ENCODE peak calls at places on chromosomes 12 and 14, in four cellular contexts. O, Q, B and V are unnamed samples.

GRCh38 chr12:57803317-57803893 is 15.1 kb downstream of the AVIL start:
- DNase-seq in O (peak), Q (peak), B (no peak), V (peak)

GRCh38 chr12:75985566-75985965 is 46.0 kb downstream of the PHLDA1 start:
- DNase-seq in O (no peak), Q (no peak), B (no peak), V (no peak)

GRCh38 chr12:110170535-110171185 is 46.5 kb downstream of the IFT81 start:
- DNase-seq in O (no peak), Q (no peak), B (no peak), V (no peak)

GRCh38 chr12:131137836-131138637 is 184.3 kb downstream of the ADGRD1 start:
- DNase-seq in O (peak), Q (peak), B (no peak), V (no peak)

GRCh38 chr12:210277-211141 is 3.4 kb downstream of the SLC6A12 start:
- DNase-seq in O (no peak), Q (no peak), B (no peak), V (peak)

GRCh38 chr12:76688001-76688400 is 75.9 kb upstream of the ZDHHC17 start:
- DNase-seq in O (no peak), Q (no peak), B (no peak), V (no peak)

GRCh38 chr12:100826323-100826722 is 31.7 kb downstream of the ANO4 start:
- DNase-seq in O (peak), Q (peak), B (no peak), V (peak)

GRCh38 chr14:105201928-105202513 is 20.9 kb upstream of the NUDT14 start:
- DNase-seq in O (no peak), Q (no peak), B (peak), V (no peak)

GRCh38 chr12:11171953-11172675 is 1.1 kb downstream of the SMIM10L1 start:
- DNase-seq in O (peak), Q (peak), B (no peak), V (peak)

GRCh38 chr12:5905757-5906156 is 39.3 kb downstream of the ANO2 start:
- DNase-seq in O (no peak), Q (no peak), B (no peak), V (no peak)

GRCh38 chr12:79206871-79207270 is 342.3 kb downstream of the SYT1 start:
- DNase-seq in O (no peak), Q (peak), B (no peak), V (no peak)

GRCh38 chr12:12899530-12900380 is 8.4 kb downstream of the GPRC5A start:
- DNase-seq in O (no peak), Q (peak), B (no peak), V (no peak)

GRCh38 chr12:122051231-122051876 is 27.2 kb upstream of the MLXIP start:
- DNase-seq in O (no peak), Q (no peak), B (no peak), V (peak)

GRCh38 chr12:91422107-91422506 is 239.5 kb upstream of the DCN start:
- DNase-seq in O (no peak), Q (no peak), B (no peak), V (no peak)

GRCh38 chr14:69501362-69501964 is 16.9 kb downstream of the PLEKHD1 start:
- DNase-seq in O (no peak), Q (no peak), B (no peak), V (no peak)

GRCh38 chr14:86574026-86574777 is 1044.3 kb downstream of the FLRT2 start:
- DNase-seq in O (no peak), Q (no peak), B (no peak), V (peak)

GRCh38 chr14:64800000-64800399 is 79.7 kb downstream of the SPTB start:
- DNase-seq in O (no peak), Q (peak), B (no peak), V (peak)

GRCh38 chr12:115227137-115227615 is 543.2 kb upstream of the TBX3 start:
- DNase-seq in O (no peak), Q (peak), B (no peak), V (peak)

GRCh38 chr12:92971869-92972524 is 42.9 kb upstream of the EEA1 start:
- DNase-seq in O (no peak), Q (no peak), B (no peak), V (no peak)
- TF ChIP-seq CHD4 in O (no peak), Q (no peak), B (no peak), V (no peak)

GRCh38 chr14:24430143-24430681 is 458 bp downstream of the KHNYN start:
- DNase-seq in O (peak), Q (peak), B (no peak), V (peak)

GRCh38 chr14:24432259-24433131 is 2.7 kb downstream of the KHNYN start:
- DNase-seq in O (no peak), Q (no peak), B (no peak), V (no peak)

GRCh38 chr14:24429395-24430142 is at the start of the genes CBLN3 and KHNYN:
- DNase-seq in O (peak), Q (peak), B (no peak), V (peak)

GRCh38 chr14:24430682-24431568 is 1.2 kb downstream of the KHNYN start:
- DNase-seq in O (peak), Q (no peak), B (no peak), V (no peak)

GRCh38 chr14:24431569-24432258 is 2.0 kb downstream of the KHNYN start:
- DNase-seq in O (peak), Q (peak), B (peak), V (peak)
- H3K4me3 ChIP-seq in O (no peak), Q (peak), B (peak), V (no peak)

DNA sequence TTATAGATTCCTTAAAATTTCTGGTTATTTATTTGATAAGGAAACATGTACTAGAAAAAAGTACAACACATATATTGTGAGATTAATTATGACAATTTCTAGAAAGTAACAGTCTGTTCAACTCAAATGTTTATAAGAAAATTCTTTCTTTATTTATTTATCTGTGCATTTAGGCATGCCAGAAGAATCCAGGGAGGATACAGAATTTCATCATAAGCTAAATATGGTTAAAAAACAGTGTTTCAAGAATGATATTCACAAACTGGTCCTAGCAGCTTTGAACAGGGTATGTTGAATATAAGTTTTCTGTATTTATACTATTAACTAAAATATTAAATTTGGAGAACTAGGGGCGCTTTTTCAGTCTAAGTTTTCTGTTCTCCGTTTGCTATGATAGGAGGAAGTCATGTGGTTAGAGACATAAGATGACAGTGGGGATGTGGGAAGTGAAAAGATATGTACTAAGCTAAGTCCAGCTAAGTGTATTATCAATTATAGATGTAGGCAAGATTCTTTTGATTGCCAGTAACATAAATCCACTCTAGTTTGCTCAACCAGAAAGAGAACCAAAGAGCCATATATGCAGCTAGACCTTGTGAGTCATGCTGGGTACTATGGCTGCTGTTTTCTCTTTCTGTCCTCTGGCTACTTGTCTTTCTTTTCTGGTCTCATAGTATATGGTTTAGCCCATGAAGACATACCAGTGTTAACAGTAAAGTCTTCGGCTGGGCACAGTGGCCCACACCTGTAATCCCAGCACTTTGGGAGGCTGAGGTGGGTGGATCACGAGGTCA is 39.0 kb downstream of the LRRK2 start:
- DNase-seq in O (no peak), Q (no peak), B (no peak), V (no peak)
- TF ChIP-seq CHD4 in O (no peak), Q (no peak), B (no peak), V (no peak)

GRCh38 chr12:67721216-67721615 is 72.7 kb downstream of the DYRK2 start:
- DNase-seq in O (no peak), Q (no peak), B (no peak), V (no peak)

GRCh38 chr12:67714648-67715047 is 66.1 kb downstream of the DYRK2 start:
- DNase-seq in O (no peak), Q (peak), B (no peak), V (no peak)

GRCh38 chr12:67716817-67717216 is 68.3 kb downstream of the DYRK2 start:
- DNase-seq in O (no peak), Q (no peak), B (no peak), V (peak)

DNA sequence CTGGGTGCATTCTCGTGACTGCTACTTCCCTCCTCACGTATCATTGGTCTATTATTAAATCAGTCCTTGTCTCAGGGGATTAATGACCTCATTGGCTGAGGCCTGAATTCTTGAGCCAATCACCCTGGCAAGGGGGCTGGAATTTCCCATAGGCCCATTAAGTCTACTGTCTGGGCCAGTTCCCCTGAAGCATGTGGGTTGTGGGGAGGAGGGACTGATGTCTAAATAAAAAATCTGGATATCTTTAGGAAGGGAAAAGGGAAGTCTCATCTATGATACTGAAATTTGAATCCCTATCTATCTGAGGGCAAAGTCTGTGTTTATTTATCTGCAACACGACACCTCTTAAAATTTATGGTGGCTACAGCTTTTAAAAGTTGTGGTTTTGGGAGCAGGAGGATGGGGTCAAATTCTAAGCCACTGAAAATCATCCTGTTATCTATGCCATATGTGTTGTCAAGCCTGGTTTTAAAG is 71.9 kb downstream of the DYRK2 start:
- DNase-seq in O (no peak), Q (peak), B (no peak), V (no peak)
- H3K4me3 ChIP-seq in O (no peak), Q (no peak), B (no peak), V (no peak)

DNA sequence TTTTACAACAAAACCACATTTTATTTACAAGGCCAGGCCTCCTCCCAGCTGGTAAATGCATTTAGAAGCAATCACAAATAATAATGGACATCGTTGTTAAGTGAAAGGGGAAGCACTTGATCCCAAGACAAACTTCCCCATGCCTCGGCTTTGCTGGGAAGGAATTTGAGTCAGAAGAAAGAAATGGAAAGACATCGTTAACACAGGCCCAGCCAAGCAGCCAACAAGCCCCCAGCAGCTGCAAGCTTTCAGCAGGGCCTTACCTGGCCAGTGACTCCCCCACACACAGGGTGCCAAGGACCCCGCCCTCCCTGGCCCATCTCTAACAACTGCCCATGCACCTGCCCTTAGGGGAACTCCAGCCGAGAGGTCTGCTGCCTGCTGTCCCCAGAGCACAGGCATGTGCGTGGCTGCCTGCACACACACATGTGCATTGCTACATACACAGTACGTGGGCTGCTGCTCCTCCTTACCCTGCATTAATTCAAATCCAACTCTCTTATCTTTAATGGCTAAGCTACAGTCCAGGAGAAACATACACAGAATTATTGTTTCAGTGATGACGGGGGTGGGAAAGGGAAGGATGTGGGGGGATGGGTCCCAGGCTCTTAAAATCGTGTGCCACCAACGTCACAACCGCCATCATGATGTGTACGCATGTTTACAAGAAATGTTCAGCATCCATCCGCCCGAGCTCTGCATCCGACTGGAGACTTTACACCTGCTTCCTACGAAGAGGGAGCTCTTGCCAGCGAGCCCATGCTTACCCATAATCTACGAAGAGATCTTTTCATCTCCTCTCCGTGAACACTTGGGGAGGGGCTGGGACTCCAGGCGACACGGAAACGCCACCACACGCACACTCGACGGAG is 9.8 kb downstream of the BCL11B start:
- DNase-seq in O (no peak), Q (no peak), B (no peak), V (no peak)
- TF ChIP-seq CHD4 in O (no peak), Q (no peak), B (no peak), V (no peak)

GRCh38 chr12:20377750-20378149 is 9.4 kb downstream of the PDE3A start:
- DNase-seq in O (no peak), Q (no peak), B (no peak), V (no peak)
- H3K4me3 ChIP-seq in O (no peak), Q (no peak), B (no peak), V (no peak)

DNA sequence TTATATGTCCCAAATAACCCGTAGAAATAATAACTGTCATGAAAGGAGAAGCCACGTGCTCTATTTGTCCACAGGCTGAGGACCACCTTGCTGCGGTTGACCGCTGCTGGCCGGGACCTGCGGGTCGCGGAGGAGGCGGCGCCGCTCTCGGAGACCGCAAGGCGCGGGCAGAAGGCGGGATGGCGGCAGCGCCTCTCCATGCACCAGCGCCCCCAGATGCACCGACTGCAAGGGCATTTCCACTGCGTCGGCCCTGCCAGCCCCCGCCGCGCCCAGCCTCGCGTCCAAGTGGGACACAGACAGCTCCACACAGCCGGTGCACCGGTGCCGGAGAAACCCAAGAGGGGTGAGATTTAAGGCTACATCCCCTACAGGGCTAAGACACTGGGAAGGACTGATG is 21.0 kb downstream of the RPGRIP1 start:
- DNase-seq in O (no peak), Q (no peak), B (no peak), V (no peak)
- TF ChIP-seq CHD4 in O (no peak), Q (no peak), B (no peak), V (no peak)